ENCODE peak calls at places on chromosomes 2 and 18, in seven cellular contexts. F, X, P, V, G, I and K are unnamed samples.

GRCh38 chr2:132670961-132671781 is 1.2 kb upstream of the LYPD1 start:
- DNase-seq in F (no peak), X (no peak), P (no peak), V (peak), G (peak), I (no peak), K (no peak)

GRCh38 chr18:3525870-3526420 is 76.0 kb downstream of the TGIF1 start:
- DNase-seq in F (no peak), X (peak), P (peak), V (no peak), G (no peak), I (no peak), K (no peak)

GRCh38 chr18:77548790-77549420 is 299.3 kb downstream of the GALR1 start:
- DNase-seq in F (no peak), X (no peak), P (no peak), V (no peak), G (no peak), I (no peak), K (no peak)

GRCh38 chr2:180322781-180323180 is 315.7 kb upstream of the CWC22 start:
- DNase-seq in F (no peak), X (no peak), P (no peak), V (peak), G (no peak), I (no peak), K (no peak)

GRCh38 chr2:102315850-102316370 is 4.5 kb downstream of the IL1RL1 start:
- DNase-seq in F (no peak), X (no peak), P (no peak), V (no peak), G (no peak), I (no peak), K (no peak)

GRCh38 chr2:239440511-239440959 is 39.7 kb upstream of the HDAC4 start:
- DNase-seq in F (no peak), X (no peak), P (no peak), V (no peak), G (peak), I (no peak), K (peak)

GRCh38 chr2:50535971-50536759 is 495.8 kb downstream of the NRXN1 start:
- DNase-seq in F (no peak), X (no peak), P (no peak), V (peak), G (no peak), I (no peak), K (no peak)

GRCh38 chr18:1020731-1021344 is 116.2 kb downstream of the ADCYAP1 start:
- DNase-seq in F (no peak), X (no peak), P (no peak), V (no peak), G (no peak), I (no peak), K (no peak)

GRCh38 chr2:219836647-219837177 is 209.3 kb downstream of the SLC4A3 start:
- DNase-seq in F (no peak), X (no peak), P (no peak), V (peak), G (no peak), I (no peak), K (no peak)

GRCh38 chr2:3635171-3636008 is 22.6 kb upstream of the ALLC start:
- DNase-seq in F (no peak), X (no peak), P (no peak), V (no peak), G (peak), I (no peak), K (peak)

GRCh38 chr2:85756822-85757435 is 3.1 kb downstream of the ATOH8 start:
- DNase-seq in F (no peak), X (no peak), P (no peak), V (no peak), G (no peak), I (no peak), K (no peak)

GRCh38 chr2:85755122-85756027 is 1.6 kb downstream of the ATOH8 start:
- DNase-seq in F (no peak), X (peak), P (no peak), V (peak), G (peak), I (peak), K (peak)

GRCh38 chr2:85754313-85755095 is 713 bp downstream of the ATOH8 start:
- DNase-seq in F (peak), X (peak), P (no peak), V (peak), G (peak), I (peak), K (peak)

GRCh38 chr2:85757860-85758259 is 4.1 kb downstream of the ATOH8 start:
- DNase-seq in F (no peak), X (no peak), P (no peak), V (no peak), G (no peak), I (no peak), K (no peak)

GRCh38 chr2:85756195-85756594 is 2.4 kb downstream of the ATOH8 start:
- DNase-seq in F (no peak), X (no peak), P (no peak), V (no peak), G (no peak), I (peak), K (peak)
- H3K4me3 ChIP-seq in F (peak), X (no peak), P (no peak), V (peak), G (no peak), I (peak), K (peak)

DNA sequence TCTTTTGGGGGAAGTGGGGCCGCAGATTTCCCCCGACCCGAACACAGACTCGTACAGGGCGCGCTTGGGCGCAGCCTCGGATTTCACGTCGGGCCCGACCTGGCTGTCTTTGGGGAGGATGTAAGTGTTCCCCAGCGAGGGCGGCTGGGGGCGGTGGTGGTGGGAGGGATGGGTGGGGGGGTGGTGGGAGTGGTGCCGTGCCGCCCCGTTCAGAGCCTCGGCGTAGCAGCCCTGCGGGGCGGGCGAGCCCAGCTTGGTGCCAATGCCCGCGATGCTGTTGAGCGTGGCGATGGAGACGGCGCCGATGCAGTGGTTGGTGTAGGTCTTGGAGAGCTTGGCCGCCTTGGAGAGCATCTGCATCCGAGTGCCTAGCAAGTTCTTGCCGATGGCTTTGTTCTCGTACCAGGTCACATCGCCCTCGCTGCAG is 1.5 kb downstream of the KCTD1 start:
- DNase-seq in F (no peak), X (no peak), P (no peak), V (no peak), G (peak), I (no peak), K (peak)
- H3K4me3 ChIP-seq in F (peak), X (no peak), P (no peak), V (peak), G (peak), I (peak), K (peak)

GRCh38 chr2:30652271-30652910 is 154.9 kb downstream of the CAPN13 start:
- DNase-seq in F (no peak), X (no peak), P (no peak), V (no peak), G (peak), I (no peak), K (no peak)
- H3K4me3 ChIP-seq in F (no peak), X (no peak), P (no peak), V (no peak), G (no peak), I (no peak), K (no peak)

GRCh38 chr18:23369231-23369630 is 83.9 kb upstream of the RIOK3 start:
- DNase-seq in F (no peak), X (no peak), P (no peak), V (no peak), G (no peak), I (no peak), K (no peak)
- H3K4me3 ChIP-seq in F (no peak), X (no peak), P (no peak), V (no peak), G (no peak), I (no peak), K (no peak)

GRCh38 chr2:85600951-85601770 is 1.3 kb downstream of the TMEM150A start:
- DNase-seq in F (no peak), X (no peak), P (no peak), V (no peak), G (peak), I (no peak), K (peak)
- H3K4me3 ChIP-seq in F (peak), X (no peak), P (no peak), V (peak), G (no peak), I (peak), K (peak)

GRCh38 chr2:156320491-156320896 is 12.0 kb downstream of the NR4A2 start:
- DNase-seq in F (peak), X (peak), P (no peak), V (no peak), G (peak), I (peak), K (peak)

GRCh38 chr2:156321243-156321904 is 11.1 kb downstream of the NR4A2 start:
- DNase-seq in F (peak), X (peak), P (peak), V (no peak), G (peak), I (no peak), K (peak)

GRCh38 chr2:156323754-156324153 is 8.8 kb downstream of the NR4A2 start:
- DNase-seq in F (no peak), X (peak), P (no peak), V (no peak), G (no peak), I (no peak), K (no peak)

GRCh38 chr2:156322681-156323211 is 9.8 kb downstream of the NR4A2 start:
- DNase-seq in F (no peak), X (peak), P (no peak), V (no peak), G (peak), I (no peak), K (no peak)

DNA sequence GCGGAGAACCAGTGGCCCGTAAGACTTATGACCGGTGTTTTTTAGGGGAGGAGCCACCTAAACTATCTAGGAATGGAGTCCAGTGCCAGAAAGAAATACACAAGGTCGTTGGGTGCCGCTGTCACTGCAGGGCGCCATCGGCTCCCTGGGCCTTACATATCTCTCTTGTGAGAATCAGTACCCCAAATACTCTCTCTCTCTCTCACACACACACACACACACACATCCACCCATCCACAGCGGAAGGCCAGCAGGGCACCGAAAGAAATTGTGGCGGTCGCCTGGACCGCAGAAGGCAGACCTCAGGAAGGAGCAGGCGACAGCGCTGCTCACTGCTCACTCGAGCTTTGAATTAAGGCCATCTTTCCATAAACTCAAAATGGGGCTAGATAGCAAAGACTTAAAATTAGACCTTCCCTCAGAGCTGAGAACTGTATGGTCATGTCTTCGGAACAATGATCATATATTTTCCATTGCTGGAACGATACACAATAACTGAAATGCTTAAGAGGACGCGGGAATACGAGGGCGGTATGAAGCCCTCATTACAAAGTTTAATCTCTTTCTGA is 10.3 kb downstream of the NR4A2 start:
- DNase-seq in F (no peak), X (peak), P (no peak), V (no peak), G (no peak), I (no peak), K (no peak)
- H3K4me3 ChIP-seq in F (peak), X (peak), P (peak), V (no peak), G (no peak), I (peak), K (no peak)

DNA sequence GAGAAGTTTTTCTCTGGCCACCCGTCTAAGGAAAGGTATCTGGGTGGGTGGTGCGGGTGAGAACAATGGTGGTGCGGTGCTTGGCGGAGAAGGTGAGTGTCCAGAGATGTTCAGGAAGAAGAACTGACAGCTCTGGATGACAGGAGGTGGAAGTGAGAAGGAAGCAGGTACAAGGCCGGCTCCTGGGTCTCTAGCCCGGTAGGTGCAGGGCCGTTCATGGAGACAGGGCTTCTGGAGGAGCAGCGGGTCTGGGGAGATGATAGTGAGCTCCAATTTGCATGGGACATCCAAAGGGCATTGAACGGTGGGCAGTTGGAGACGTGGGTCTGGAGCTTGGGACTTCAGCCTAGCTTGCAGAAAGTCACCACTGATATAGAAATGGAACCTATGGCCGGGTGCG is 979 bp upstream of the FAHD2B start:
- DNase-seq in F (no peak), X (no peak), P (no peak), V (no peak), G (no peak), I (no peak), K (peak)
- H3K4me3 ChIP-seq in F (no peak), X (no peak), P (no peak), V (no peak), G (peak), I (peak), K (no peak)

GRCh38 chr2:19120181-19120580 is 238.2 kb downstream of the OSR1 start:
- DNase-seq in F (no peak), X (no peak), P (no peak), V (no peak), G (no peak), I (no peak), K (no peak)

GRCh38 chr2:19122220-19122619 is 236.2 kb downstream of the OSR1 start:
- DNase-seq in F (no peak), X (no peak), P (no peak), V (no peak), G (no peak), I (no peak), K (no peak)

GRCh38 chr2:19119326-19120001 is 239.0 kb downstream of the OSR1 start:
- DNase-seq in F (no peak), X (no peak), P (no peak), V (no peak), G (no peak), I (no peak), K (no peak)

GRCh38 chr2:19123556-19123955 is 234.9 kb downstream of the OSR1 start:
- DNase-seq in F (no peak), X (no peak), P (no peak), V (no peak), G (no peak), I (no peak), K (no peak)

GRCh38 chr2:19120941-19121750 is 237.3 kb downstream of the OSR1 start:
- DNase-seq in F (peak), X (no peak), P (no peak), V (peak), G (no peak), I (peak), K (no peak)
- H3K4me3 ChIP-seq in F (no peak), X (no peak), P (no peak), V (no peak), G (no peak), I (no peak), K (no peak)